ENCODE peak calls at places on chromosomes 7 and 10, in seven cellular contexts. V is mesendoderm; J is CD8-positive, alpha-beta memory T cell; L is heart left ventricle; I is heart right ventricle; B is psoas muscle; H is pancreas. O is an unnamed sample.

GRCh38 chr10:24723788-24724380 is at the start of gene ARHGAP21:
- DNase-seq in V (peak), J (peak), L (peak), I (peak), B (peak), H (peak), O (peak)

GRCh38 chr10:88794731-88795130 is 7.8 kb upstream of the LIPM start:
- DNase-seq in V (no peak), J (no peak), L (no peak), I (no peak), B (no peak), H (no peak), O (no peak)

GRCh38 chr7:116209561-116210070 is 723 bp upstream of the TES start:
- DNase-seq in V (peak), J (no peak), L (no peak), I (no peak), B (no peak), H (no peak), O (no peak)

GRCh38 chr7:108311446-108312168 is 144.6 kb downstream of the NRCAM start:
- DNase-seq in V (no peak), J (no peak), L (no peak), I (no peak), B (no peak), H (no peak), O (no peak)

GRCh38 chr7:120582916-120583315 is 275.0 kb downstream of the TSPAN12 start:
- DNase-seq in V (peak), J (no peak), L (no peak), I (no peak), B (no peak), H (no peak), O (no peak)

GRCh38 chr10:7915923-7916322 is 97.6 kb downstream of the TAF3 start:
- DNase-seq in V (no peak), J (no peak), L (no peak), I (no peak), B (no peak), H (no peak), O (no peak)

GRCh38 chr7:151014950-151015349 is 9.3 kb downstream of the ATG9B start:
- DNase-seq in V (no peak), J (no peak), L (no peak), I (no peak), B (no peak), H (no peak), O (no peak)

GRCh38 chr10:108388716-108389115 is 1224.2 kb upstream of the SORCS1 start:
- DNase-seq in V (no peak), J (no peak), L (no peak), I (no peak), B (no peak), H (no peak), O (no peak)

GRCh38 chr10:107280293-107280692 is 115.8 kb upstream of the SORCS1 start:
- DNase-seq in V (no peak), J (no peak), L (no peak), I (no peak), B (no peak), H (no peak), O (no peak)

GRCh38 chr10:61452655-61453641 is at the start of gene TMEM26:
- DNase-seq in V (peak), J (no peak), L (peak), I (peak), B (peak), H (no peak), O (no peak)

GRCh38 chr7:154299736-154300135 is 247.5 kb downstream of the DPP6 start:
- DNase-seq in V (no peak), J (no peak), L (no peak), I (no peak), B (no peak), H (no peak), O (no peak)

GRCh38 chr10:10630281-10630680 is 387.4 kb upstream of the CELF2 start:
- DNase-seq in V (peak), J (no peak), L (no peak), I (no peak), B (no peak), H (no peak), O (no peak)

GRCh38 chr7:832292-832967 is at the start of gene SUN1:
- DNase-seq in V (peak), J (peak), L (no peak), I (no peak), B (no peak), H (no peak), O (no peak)

GRCh38 chr7:82468435-82468834 is 24.9 kb upstream of the CACNA2D1 start:
- DNase-seq in V (peak), J (no peak), L (no peak), I (no peak), B (no peak), H (no peak), O (no peak)

GRCh38 chr10:98414932-98415709 is at the start of gene PYROXD2:
- DNase-seq in V (peak), J (peak), L (peak), I (peak), B (peak), H (peak), O (peak)

GRCh38 chr10:102646610-102647432 is 2.5 kb downstream of the TRIM8 start:
- DNase-seq in V (no peak), J (peak), L (peak), I (no peak), B (peak), H (peak), O (no peak)

GRCh38 chr7:44661233-44661632 is 54.8 kb downstream of the OGDH start:
- DNase-seq in V (no peak), J (no peak), L (no peak), I (no peak), B (no peak), H (no peak), O (no peak)

GRCh38 chr7:34133983-34134782 is 228.8 kb downstream of the BMPER start:
- DNase-seq in V (peak), J (no peak), L (peak), I (peak), B (peak), H (peak), O (peak)

GRCh38 chr7:92042056-92042737 is 92.1 kb downstream of the CYP51A1 start:
- DNase-seq in V (no peak), J (no peak), L (no peak), I (no peak), B (no peak), H (peak), O (no peak)

GRCh38 chr7:129367700-129368388 is 66.4 kb upstream of the STRIP2 start:
- DNase-seq in V (peak), J (peak), L (peak), I (peak), B (peak), H (peak), O (peak)

GRCh38 chr7:125568799-125569198 is 639.2 kb upstream of the POT1 start:
- DNase-seq in V (no peak), J (no peak), L (no peak), I (no peak), B (no peak), H (no peak), O (no peak)

GRCh38 chr7:74183142-74183541 is 9.0 kb downstream of the EIF4H start:
- DNase-seq in V (no peak), J (no peak), L (no peak), I (no peak), B (no peak), H (no peak), O (no peak)

GRCh38 chr7:4017081-4017480 is 665.0 kb upstream of the FOXK1 start:
- DNase-seq in V (no peak), J (no peak), L (no peak), I (no peak), B (no peak), H (no peak), O (no peak)

GRCh38 chr10:89118091-89118490 is 89.0 kb downstream of the CH25H start:
- DNase-seq in V (no peak), J (no peak), L (no peak), I (no peak), B (no peak), H (no peak), O (no peak)

GRCh38 chr7:107836237-107837144 is 33.5 kb upstream of the SLC26A3 start:
- DNase-seq in V (peak), J (no peak), L (no peak), I (no peak), B (no peak), H (peak), O (no peak)

DNA sequence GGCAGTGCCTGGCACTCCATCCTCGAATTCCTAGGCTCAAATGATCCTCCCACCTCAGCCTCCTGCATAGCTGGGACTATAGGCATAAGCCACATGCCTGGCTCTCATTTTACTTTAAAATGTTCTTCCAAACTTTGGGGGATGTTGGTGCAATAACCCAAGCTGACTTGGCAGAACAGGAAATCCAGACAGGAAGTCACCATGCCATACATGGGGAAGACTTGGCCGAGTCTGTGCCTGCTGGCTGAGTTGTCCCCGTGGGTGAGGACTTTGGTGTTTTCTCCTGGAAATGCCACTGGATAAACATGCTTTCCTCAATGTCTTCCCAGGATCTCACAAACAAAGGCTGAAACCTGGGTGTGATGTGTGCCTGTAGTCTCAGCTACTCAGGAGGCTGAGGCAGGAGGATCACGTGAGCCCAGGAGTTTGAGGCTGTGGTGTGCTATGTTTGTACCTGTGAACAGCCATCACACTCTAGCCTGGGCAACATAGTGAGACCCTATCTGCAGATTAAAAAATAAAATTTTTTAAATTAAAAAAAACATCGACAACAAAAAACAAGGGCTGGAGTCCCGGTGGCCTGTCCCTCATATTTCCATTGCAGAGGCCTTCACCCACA is 19.8 kb downstream of the HKDC1 start:
- DNase-seq in V (no peak), J (no peak), L (no peak), I (no peak), B (no peak), H (no peak), O (no peak)
- H3K27ac ChIP-seq in V (no peak), J (no peak), L (no peak), I (no peak), B (no peak), H (no peak), O (no peak)

GRCh38 chr10:60428387-60428737 is 38.7 kb upstream of the ANK3 start:
- DNase-seq in V (no peak), J (no peak), L (no peak), I (no peak), B (no peak), H (no peak), O (no peak)

GRCh38 chr10:60427709-60428386 is 38.2 kb upstream of the ANK3 start:
- DNase-seq in V (no peak), J (no peak), L (no peak), I (no peak), B (no peak), H (no peak), O (no peak)

GRCh38 chr10:60430836-60431597 is 41.3 kb upstream of the ANK3 start:
- DNase-seq in V (no peak), J (no peak), L (no peak), I (no peak), B (no peak), H (no peak), O (no peak)

GRCh38 chr10:60430017-60430416 is 40.3 kb upstream of the ANK3 start:
- DNase-seq in V (no peak), J (no peak), L (no peak), I (no peak), B (no peak), H (no peak), O (no peak)

GRCh38 chr10:60429084-60429849 is 39.6 kb upstream of the ANK3 start:
- DNase-seq in V (no peak), J (no peak), L (no peak), I (no peak), B (no peak), H (no peak), O (no peak)
- H3K27ac ChIP-seq in V (no peak), J (no peak), L (peak), I (no peak), B (no peak), H (no peak), O (peak)

GRCh38 chr7:46239856-46240255 is 318.8 kb upstream of the IGFBP3 start:
- DNase-seq in V (no peak), J (no peak), L (no peak), I (no peak), B (no peak), H (no peak), O (no peak)

GRCh38 chr7:46244752-46245151 is 323.7 kb upstream of the IGFBP3 start:
- DNase-seq in V (no peak), J (no peak), L (no peak), I (no peak), B (no peak), H (no peak), O (no peak)

GRCh38 chr7:46243406-46243805 is 322.3 kb upstream of the IGFBP3 start:
- DNase-seq in V (no peak), J (no peak), L (no peak), I (no peak), B (no peak), H (no peak), O (no peak)

GRCh38 chr7:46247622-46248181 is 326.6 kb upstream of the IGFBP3 start:
- DNase-seq in V (no peak), J (no peak), L (no peak), I (no peak), B (no peak), H (no peak), O (no peak)

GRCh38 chr7:46245587-46246111 is 324.6 kb upstream of the IGFBP3 start:
- DNase-seq in V (no peak), J (no peak), L (no peak), I (no peak), B (no peak), H (no peak), O (no peak)
- H3K27ac ChIP-seq in V (no peak), J (no peak), L (no peak), I (no peak), B (no peak), H (no peak), O (no peak)

GRCh38 chr7:134444198-134444960 is 14.5 kb downstream of the AKR1B1 start:
- DNase-seq in V (no peak), J (no peak), L (no peak), I (peak), B (no peak), H (no peak), O (peak)
- H3K27ac ChIP-seq in V (no peak), J (no peak), L (peak), I (peak), B (peak), H (no peak), O (peak)

DNA sequence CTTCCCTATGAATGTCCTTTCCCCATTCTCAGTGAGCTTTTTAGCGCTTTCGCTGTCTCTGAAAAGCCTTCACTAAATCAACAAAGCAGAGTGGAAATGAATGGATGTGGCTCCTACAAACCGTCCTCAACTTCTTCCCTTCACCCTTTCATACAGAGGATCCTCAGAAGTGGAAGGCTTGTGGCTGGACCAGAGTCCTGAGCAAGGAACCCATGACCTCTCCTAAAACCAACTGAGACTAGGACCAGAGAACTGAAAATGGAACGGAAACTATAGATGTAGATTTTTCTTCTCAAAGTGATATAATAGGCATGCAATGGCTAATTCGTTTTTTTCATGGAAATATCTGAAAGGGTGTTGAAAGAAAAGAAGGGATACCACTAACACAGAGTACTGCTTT is 122.5 kb downstream of the LHFPL3 start:
- DNase-seq in V (no peak), J (no peak), L (no peak), I (no peak), B (no peak), H (no peak), O (no peak)
- H3K27ac ChIP-seq in V (no peak), J (no peak), L (no peak), I (no peak), B (no peak), H (no peak), O (no peak)

GRCh38 chr10:26697163-26697921 is at the start of gene PDSS1:
- DNase-seq in V (peak), J (peak), L (peak), I (peak), B (peak), H (peak), O (peak)
- H3K27ac ChIP-seq in V (peak), J (peak), L (peak), I (peak), B (peak), H (peak), O (peak)

O was measured in right atrium auricular region.